ENCODE peak calls at places on chromosomes 11 and 22, in four cellular contexts. Z is EH, X is T-helper 2 cell, T is NCI-H1417. G is an unnamed sample.

GRCh38 chr22:32905400-32905799 is 103.9 kb downstream of the TIMP3 start:
- DNase-seq in Z (no peak), X (no peak), T (no peak), G (no peak)

GRCh38 chr11:57599381-57599780 is 1.9 kb downstream of the SERPING1 start:
- DNase-seq in X (no peak), Z (no peak), T (no peak), G (no peak)

GRCh38 chr11:45025716-45026492 is 75.2 kb upstream of the TP53I11 start:
- DNase-seq in Z (no peak), X (no peak), T (no peak), G (peak; percentile 23)

GRCh38 chr22:38126928-38127668 is 16.6 kb upstream of the BAIAP2L2 start:
- DNase-seq in T (no peak), X (no peak), Z (no peak), G (no peak)

GRCh38 chr11:119592642-119593041 is 136.4 kb downstream of the NECTIN1 start:
- DNase-seq in X (no peak), T (no peak), Z (no peak), G (no peak)

GRCh38 chr11:16976360-16976759 is 37.9 kb downstream of the PLEKHA7 start:
- DNase-seq in X (no peak), T (no peak), Z (no peak), G (no peak)

GRCh38 chr11:35458846-35459245 is 39.5 kb upstream of the SLC1A2 start:
- DNase-seq in T (no peak), X (no peak), Z (peak; percentile 73), G (no peak)

GRCh38 chr11:86606270-86606848 is 66.1 kb downstream of the ME3 start:
- DNase-seq in T (no peak), Z (no peak), X (no peak), G (no peak)

GRCh38 chr22:22076937-22077703 is 94.5 kb upstream of the TOP3B start:
- DNase-seq in Z (no peak), T (no peak), X (no peak), G (no peak)

GRCh38 chr22:17575681-17576080 is 12.4 kb downstream of the SLC25A18 start:
- DNase-seq in T (no peak), X (no peak), Z (no peak), G (no peak)

GRCh38 chr11:40306938-40307548 is 1152.4 kb downstream of the LRRC4C start:
- DNase-seq in T (peak; percentile 50), X (no peak), Z (peak; percentile 72), G (peak; percentile 5)

GRCh38 chr22:21025266-21025665 is 7.1 kb downstream of the SLC7A4 start:
- DNase-seq in Z (no peak), T (no peak), X (no peak), G (no peak)

GRCh38 chr11:64351136-64351631 is 7.8 kb upstream of the RPS6KA4 start:
- DNase-seq in X (no peak), Z (no peak), T (no peak), G (no peak)

GRCh38 chr11:10233581-10233980 is 60.4 kb downstream of the SBF2 start:
- DNase-seq in Z (peak; percentile 90), X (no peak), T (no peak), G (no peak)

GRCh38 chr11:19614370-19614936 is 98.2 kb upstream of the NAV2 start:
- DNase-seq in X (no peak), Z (no peak), T (no peak), G (no peak)

GRCh38 chr11:17010851-17011420 is 3.3 kb downstream of the PLEKHA7 start:
- DNase-seq in Z (no peak), X (no peak), T (no peak), G (no peak)

GRCh38 chr22:36334838-36335603 is 52.7 kb downstream of the MYH9 start:
- DNase-seq in X (no peak), Z (peak; percentile 92), T (no peak), G (no peak)

G was measured in NCI-H345.